ENCODE peak calls at places on chromosomes 2 and 18, in six cellular contexts. J is PC-9, R is WERI-Rb-1, D is neural progenitor cell, O is Panc1, Z is breast epithelium. B is an unnamed sample.

GRCh38 chr2:121197369-121198091 is 87.5 kb downstream of the TFCP2L1 start:
- DNase-seq in O (no peak), D (no peak), R (no peak), Z (peak; percentile 97), J (peak; percentile 93), B (no peak)

GRCh38 chr2:154637426-154637825 is 61.1 kb upstream of the KCNJ3 start:
- DNase-seq in O (no peak), J (no peak), R (no peak), D (no peak), Z (no peak), B (no peak)

GRCh38 chr18:26103579-26103978 is 13.2 kb upstream of the SS18 start:
- DNase-seq in D (peak; percentile 47), Z (no peak), J (no peak), R (peak; percentile 58), O (no peak), B (no peak)

GRCh38 chr2:166091439-166091838 is 36.4 kb downstream of the SCN1A start:
- DNase-seq in Z (no peak), O (no peak), J (no peak), R (no peak), D (no peak), B (no peak)

GRCh38 chr18:55268629-55269275 is 309.5 kb upstream of the CCDC68 start:
- DNase-seq in R (no peak), D (no peak), O (no peak), Z (no peak), J (no peak), B (no peak)

GRCh38 chr2:232393556-232393955 is 13.1 kb upstream of the ALPG start:
- DNase-seq in Z (no peak), O (no peak), D (no peak), R (no peak), J (no peak), B (no peak)

GRCh38 chr2:220114443-220114842 is 487.0 kb downstream of the SLC4A3 start:
- DNase-seq in O (no peak), D (no peak), R (no peak), J (no peak), Z (no peak), B (no peak)

GRCh38 chr2:153967248-153967973 is 95.7 kb downstream of the GALNT13 start:
- DNase-seq in Z (no peak), D (peak; percentile 48), R (peak; percentile 13), J (no peak), O (no peak), B (no peak)

GRCh38 chr2:20196053-20196880 is 28.7 kb downstream of the SDC1 start:
- DNase-seq in R (no peak), Z (peak; percentile 59), D (no peak), J (no peak), O (no peak), B (no peak)

GRCh38 chr2:189848276-189848675 is 64.0 kb downstream of the PMS1 start:
- DNase-seq in J (no peak), R (no peak), O (no peak), Z (no peak), D (no peak), B (no peak)

GRCh38 chr2:227477291-227477690 is 5.3 kb downstream of the AGFG1 start:
- DNase-seq in J (no peak), O (no peak), Z (no peak), R (no peak), D (no peak), B (no peak)

GRCh38 chr2:14998548-14998947 is 366.0 kb downstream of the LRATD1 start:
- DNase-seq in O (no peak), R (no peak), J (no peak), D (no peak), Z (no peak), B (no peak)

GRCh38 chr2:41782306-41783158 is 265.3 kb upstream of the PKDCC start:
- DNase-seq in D (peak; percentile 42), Z (no peak), O (peak; percentile 33), R (peak; percentile 27), J (no peak), B (peak; percentile 60)

GRCh38 chr2:73862987-73863386 is 29.8 kb upstream of the ACTG2 start:
- DNase-seq in Z (peak; percentile 44), J (no peak), D (no peak), R (no peak), O (no peak), B (no peak)

GRCh38 chr2:111665011-111665410 is 219.0 kb downstream of the ANAPC1 start:
- DNase-seq in J (no peak), Z (no peak), O (no peak), D (no peak), R (no peak), B (no peak)

GRCh38 chr2:96330407-96330806 is 5.2 kb upstream of the NCAPH start:
- DNase-seq in O (no peak), D (no peak), Z (peak; percentile 66), J (peak; percentile 95), R (no peak), B (no peak)

GRCh38 chr18:74342416-74343043 is 26.9 kb downstream of the C18orf63 start:
- DNase-seq in D (peak; percentile 53), J (peak; percentile 58), Z (no peak), R (peak; percentile 25), O (peak; percentile 54), B (peak; percentile 67)

GRCh38 chr2:23250371-23250770 is 134.6 kb upstream of the KLHL29 start:
- DNase-seq in O (no peak), J (no peak), D (no peak), Z (peak; percentile 48), R (no peak), B (no peak)

GRCh38 chr2:33013684-33014110 is 66.9 kb downstream of the LTBP1 start:
- DNase-seq in Z (no peak), O (no peak), J (peak; percentile 57), D (no peak), R (no peak), B (peak; percentile 69)

GRCh38 chr2:63842149-63843061 is 709 bp downstream of the UGP2 start:
- DNase-seq in O (no peak), D (peak; percentile 53), Z (no peak), J (peak; percentile 71), R (no peak), B (peak; percentile 51)

GRCh38 chr18:43661570-43661969 is 384.3 kb upstream of the SYT4 start:
- DNase-seq in J (peak; percentile 40), D (peak; percentile 53), O (peak; percentile 28), R (peak; percentile 8), Z (no peak), B (peak; percentile 44)

GRCh38 chr18:12076424-12077140 is 17.1 kb upstream of the ANKRD62 start:
- DNase-seq in Z (no peak), O (no peak), J (no peak), R (no peak), D (peak; percentile 86), B (no peak)

GRCh38 chr2:102256874-102257462 is 54.4 kb upstream of the IL1RL1 start:
- DNase-seq in R (no peak), Z (no peak), D (no peak), J (no peak), O (no peak), B (no peak)
- H3K4me3 ChIP-seq in R (no peak overlapping the region), Z (peak overlapping the region; percentile 9), D (no peak overlapping the region), J (no peak overlapping the region), O (no peak overlapping the region), B (no peak overlapping the region)

DNA sequence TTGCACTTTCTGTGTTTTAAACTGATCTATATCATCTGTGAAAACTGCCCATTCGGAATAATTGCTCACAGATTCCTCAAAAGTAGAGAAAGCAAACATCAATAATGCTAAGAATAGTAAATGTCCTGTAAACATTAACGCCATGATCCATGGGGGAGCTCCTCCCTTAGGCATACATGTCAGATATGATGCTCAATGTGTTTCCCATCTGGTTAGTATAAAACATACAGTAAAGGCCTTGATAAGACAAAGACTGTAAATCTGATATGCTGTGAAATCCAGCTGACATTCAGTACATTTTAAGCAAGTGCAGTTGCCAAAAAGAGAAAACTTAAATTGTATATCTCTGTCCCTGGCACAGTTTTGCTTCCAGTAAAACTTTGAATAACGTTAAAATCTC is 2.1 kb downstream of the DSEL start:
- DNase-seq in J (no peak), Z (no peak), O (no peak), D (no peak), R (no peak), B (no peak)
- H3K4me3 ChIP-seq in J (no peak overlapping the region), Z (no peak overlapping the region), O (peak overlapping the region; percentile 48), D (no peak overlapping the region), R (no peak overlapping the region), B (no peak overlapping the region)

GRCh38 chr2:46939596-46940359 is 24.2 kb upstream of the MCFD2 start:
- DNase-seq in R (no peak), J (peak; percentile 92), Z (no peak), D (peak; percentile 22), O (no peak), B (no peak)
- H3K4me3 ChIP-seq in R (peak overlapping the region; percentile 46), J (peak overlapping the region; percentile 65), Z (peak overlapping the region; percentile 95), D (no peak overlapping the region), O (peak overlapping the region; percentile 64), B (no peak overlapping the region)

DNA sequence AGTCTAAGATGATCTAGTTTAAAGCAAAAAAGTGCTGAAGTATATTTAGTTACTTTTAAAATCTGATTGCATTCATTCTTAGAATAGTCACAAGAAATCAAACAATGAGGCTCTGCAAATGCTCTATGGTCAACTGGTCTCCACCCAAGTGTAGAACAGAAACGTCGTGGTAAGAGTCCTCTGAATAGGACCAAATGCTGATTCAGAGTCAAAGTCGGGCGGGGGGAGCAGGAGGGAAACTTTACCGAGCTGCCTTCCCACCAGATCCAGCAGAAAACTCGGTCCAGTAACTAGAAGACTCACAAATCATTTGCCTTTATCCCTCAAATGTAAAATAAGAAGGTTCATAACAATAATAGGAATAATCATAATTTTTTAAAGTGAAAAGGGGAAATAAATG is 46.2 kb upstream of the PXDN start:
- DNase-seq in Z (no peak), J (peak; percentile 6), D (no peak), R (no peak), O (no peak), B (no peak)
- H3K4me3 ChIP-seq in Z (no peak overlapping the region), J (no peak overlapping the region), D (no peak overlapping the region), R (no peak overlapping the region), O (no peak overlapping the region), B (no peak overlapping the region)

B was measured in endothelial cell of umbilical vein.